ENCODE peak calls at places on chromosome 14, in six cellular contexts. One of them, this sample, is unnamed.

GRCh38 chr14:51095854-51096823 is 1.2 kb upstream of the TRIM9 start:
- DNase-seq in GM12878: no peak
- DNase-seq in HepG2: no peak
- DNase-seq in K562: no peak
- DNase-seq in GM12892: no peak
- DNase-seq in H1: no peak
- DNase-seq in this sample: no peak

GRCh38 chr14:20613094-20614037 is 22.2 kb upstream of the RNASE12 start:
- DNase-seq in H1: peak; percentile 93
- DNase-seq in HepG2: peak; percentile 99
- DNase-seq in GM12878: peak; percentile 98
- DNase-seq in K562: peak; percentile 95
- DNase-seq in GM12892: no peak
- DNase-seq in this sample: no peak

GRCh38 chr14:29348504-29348903 is 579.1 kb downstream of the PRKD1 start:
- DNase-seq in GM12892: no peak
- DNase-seq in H1: no peak
- DNase-seq in GM12878: no peak
- DNase-seq in HepG2: no peak
- DNase-seq in K562: no peak
- DNase-seq in this sample: no peak

GRCh38 chr14:92534863-92535654 is 21.5 kb downstream of the RIN3 start:
- DNase-seq in GM12878: no peak
- DNase-seq in H1: no peak
- DNase-seq in K562: no peak
- DNase-seq in HepG2: no peak
- DNase-seq in GM12892: no peak
- DNase-seq in this sample: no peak

GRCh38 chr14:72420749-72421452 is 473.0 kb downstream of the DPF3 start:
- DNase-seq in HepG2: peak; percentile 20
- DNase-seq in H1: peak; percentile 69
- DNase-seq in GM12892: no peak
- DNase-seq in GM12878: peak; percentile 49
- DNase-seq in K562: peak; percentile 66
- DNase-seq in this sample: no peak

GRCh38 chr14:31229638-31230229 is 22.1 kb upstream of the HECTD1 start:
- DNase-seq in GM12892: no peak
- DNase-seq in K562: peak; percentile 91
- DNase-seq in GM12878: no peak
- DNase-seq in H1: no peak
- DNase-seq in HepG2: peak; percentile 100
- DNase-seq in this sample: no peak

GRCh38 chr14:22689186-22689585 is 45.0 kb upstream of the OR6J1 start:
- DNase-seq in K562: peak; percentile 24
- DNase-seq in GM12878: no peak
- DNase-seq in HepG2: peak; percentile 91
- DNase-seq in GM12892: no peak
- DNase-seq in H1: no peak
- DNase-seq in this sample: no peak

GRCh38 chr14:51093371-51094281 is 1.3 kb downstream of the TRIM9 start:
- DNase-seq in GM12878: no peak
- DNase-seq in H1: no peak
- DNase-seq in GM12892: peak; percentile 27
- DNase-seq in HepG2: no peak
- DNase-seq in K562: no peak
- DNase-seq in this sample: peak; percentile 36

GRCh38 chr14:79111963-79112362 is 941.8 kb downstream of the NRXN3 start:
- DNase-seq in GM12892: no peak
- DNase-seq in K562: no peak
- DNase-seq in H1: no peak
- DNase-seq in HepG2: no peak
- DNase-seq in GM12878: no peak
- DNase-seq in this sample: no peak

GRCh38 chr14:99647407-99647806 is 2.5 kb downstream of the HHIPL1 start:
- DNase-seq in K562: no peak
- DNase-seq in H1: no peak
- DNase-seq in HepG2: no peak
- DNase-seq in GM12892: no peak
- DNase-seq in GM12878: no peak
- DNase-seq in this sample: no peak

GRCh38 chr14:69876848-69877306 is 2.3 kb upstream of the SMOC1 start:
- DNase-seq in GM12892: no peak
- DNase-seq in K562: no peak
- DNase-seq in GM12878: no peak
- DNase-seq in HepG2: peak; percentile 72
- DNase-seq in H1: no peak
- DNase-seq in this sample: no peak

GRCh38 chr14:59303216-59303615 is 114.7 kb downstream of the DAAM1 start:
- DNase-seq in GM12878: no peak
- DNase-seq in K562: no peak
- DNase-seq in HepG2: no peak
- DNase-seq in GM12892: no peak
- DNase-seq in H1: no peak
- DNase-seq in this sample: no peak

GRCh38 chr14:34009956-34010355 is 59.1 kb upstream of the EGLN3 start:
- DNase-seq in K562: no peak
- DNase-seq in GM12878: no peak
- DNase-seq in GM12892: no peak
- DNase-seq in H1: no peak
- DNase-seq in HepG2: no peak
- DNase-seq in this sample: no peak

GRCh38 chr14:99242816-99243795 is 28.9 kb downstream of the BCL11B start:
- DNase-seq in H1: no peak
- DNase-seq in GM12892: no peak
- DNase-seq in K562: no peak
- DNase-seq in GM12878: no peak
- DNase-seq in HepG2: no peak
- DNase-seq in this sample: no peak

GRCh38 chr14:31297701-31298344 is 90.2 kb upstream of the HECTD1 start:
- DNase-seq in GM12892: peak; percentile 9
- DNase-seq in HepG2: no peak
- DNase-seq in GM12878: no peak
- DNase-seq in K562: no peak
- DNase-seq in H1: no peak
- DNase-seq in this sample: no peak

GRCh38 chr14:75428230-75429104 is 645 bp downstream of the JDP2 start:
- DNase-seq in H1: no peak
- DNase-seq in K562: peak; percentile 18
- DNase-seq in HepG2: no peak
- DNase-seq in GM12892: peak; percentile 54
- DNase-seq in GM12878: no peak
- DNase-seq in this sample: peak; percentile 47

GRCh38 chr14:103597623-103598372 is 31.2 kb upstream of the KLC1 start:
- DNase-seq in K562: peak; percentile 33
- DNase-seq in GM12878: no peak
- DNase-seq in HepG2: no peak
- DNase-seq in H1: no peak
- DNase-seq in GM12892: no peak
- DNase-seq in this sample: no peak

GRCh38 chr14:54444003-54444402 is 2.8 kb upstream of the CNIH1 start:
- DNase-seq in K562: no peak
- DNase-seq in GM12878: no peak
- DNase-seq in H1: no peak
- DNase-seq in GM12892: no peak
- DNase-seq in HepG2: no peak
- DNase-seq in this sample: no peak

GRCh38 chr14:97796511-97796910 is 999.3 kb downstream of the VRK1 start:
- DNase-seq in H1: no peak
- DNase-seq in HepG2: no peak
- DNase-seq in GM12892: no peak
- DNase-seq in K562: no peak
- DNase-seq in GM12878: no peak
- DNase-seq in this sample: no peak

GRCh38 chr14:53509227-53509822 is 356.2 kb upstream of the DDHD1 start:
- DNase-seq in K562: no peak
- DNase-seq in GM12878: no peak
- DNase-seq in HepG2: no peak
- DNase-seq in GM12892: no peak
- DNase-seq in H1: no peak
- DNase-seq in this sample: no peak

GRCh38 chr14:51448831-51449665 is 202.7 kb upstream of the FRMD6 start:
- DNase-seq in GM12878: no peak
- DNase-seq in GM12892: no peak
- DNase-seq in H1: no peak
- DNase-seq in HepG2: no peak
- DNase-seq in K562: no peak
- DNase-seq in this sample: no peak

GRCh38 chr14:35158951-35159653 is 36.8 kb downstream of the PRORP start:
- DNase-seq in HepG2: peak; percentile 44
- DNase-seq in GM12878: no peak
- DNase-seq in K562: no peak
- DNase-seq in H1: no peak
- DNase-seq in GM12892: no peak
- DNase-seq in this sample: no peak

GRCh38 chr14:77760381-77761204 is at the start of gene SNW1:
- DNase-seq in HepG2: peak; percentile 91
- DNase-seq in H1: peak; percentile 83
- DNase-seq in GM12878: no peak
- DNase-seq in GM12892: peak; percentile 85
- DNase-seq in K562: peak; percentile 94
- DNase-seq in this sample: peak; percentile 85

GRCh38 chr14:87628129-87628528 is 364.9 kb downstream of the GALC start:
- DNase-seq in GM12878: no peak
- DNase-seq in K562: no peak
- DNase-seq in GM12892: no peak
- DNase-seq in H1: no peak
- DNase-seq in HepG2: peak; percentile 1
- DNase-seq in this sample: no peak

GRCh38 chr14:74302634-74303569 is at the start of gene ABCD4:
- DNase-seq in K562: peak; percentile 93
- DNase-seq in H1: peak; percentile 90
- DNase-seq in HepG2: peak; percentile 93
- DNase-seq in GM12878: peak; percentile 59
- DNase-seq in GM12892: peak; percentile 76
- DNase-seq in this sample: peak; percentile 76
- TF ChIP-seq POLR2A in K562: peak; percentile 87
- TF ChIP-seq POLR2A in H1: peak; percentile 100
- TF ChIP-seq POLR2A in HepG2: peak; percentile 97
- TF ChIP-seq POLR2A in GM12878: peak; percentile 96
- TF ChIP-seq POLR2A in GM12892: peak; percentile 90
- TF ChIP-seq POLR2A in this sample: peak; percentile 80

DNA sequence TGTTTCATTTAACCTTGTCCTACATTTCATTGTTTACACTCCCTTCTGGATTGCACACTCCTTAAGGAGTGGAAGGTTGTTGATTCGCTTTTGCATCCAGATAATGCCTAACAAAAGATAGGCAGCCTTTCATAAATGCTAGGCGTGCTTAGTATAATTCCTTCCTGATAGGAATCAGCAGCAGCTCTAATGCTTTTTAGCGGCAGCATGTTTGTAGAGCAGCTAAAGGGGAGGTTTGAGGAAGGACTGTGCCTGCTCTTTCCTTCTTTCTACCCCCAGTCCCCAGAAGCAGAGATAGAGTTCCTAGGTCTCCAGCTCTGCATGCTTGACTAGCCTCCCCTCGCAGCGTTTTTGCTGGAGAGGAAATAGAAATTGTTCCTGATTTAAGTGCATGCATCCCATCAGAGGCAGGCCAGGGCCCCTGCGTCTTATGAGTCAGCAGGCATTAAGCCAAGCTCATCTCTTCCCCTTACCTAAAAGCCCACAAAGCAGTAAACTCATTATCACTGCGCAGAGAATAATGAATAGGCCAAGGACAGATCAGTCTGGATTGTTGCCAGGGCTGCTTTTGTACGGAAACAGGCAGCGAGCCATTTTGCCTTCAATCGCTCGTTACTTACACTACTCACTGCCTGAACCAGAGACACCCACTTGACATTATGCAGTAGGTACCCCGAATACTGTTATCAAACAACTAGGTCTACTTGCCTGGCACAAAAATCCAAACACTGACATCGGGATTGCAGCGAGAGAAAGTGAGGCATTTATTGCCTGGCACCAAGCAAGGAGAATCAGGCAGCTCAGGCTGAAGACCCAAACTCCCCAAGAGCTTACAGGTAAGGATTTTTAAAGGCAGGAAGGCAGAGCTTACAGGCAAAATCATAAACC is 14.1 kb upstream of the TBPL2 start:
- DNase-seq in GM12892: no peak
- DNase-seq in H1: no peak
- DNase-seq in GM12878: no peak
- DNase-seq in HepG2: peak; percentile 16
- DNase-seq in K562: peak; percentile 61
- DNase-seq in this sample: no peak
- TF ChIP-seq POLR2AphosphoS5 in GM12892: no peak
- TF ChIP-seq POLR2AphosphoS5 in H1: no peak
- TF ChIP-seq POLR2AphosphoS5 in GM12878: no peak
- TF ChIP-seq POLR2AphosphoS5 in HepG2: no peak
- TF ChIP-seq POLR2AphosphoS5 in K562: no peak
- TF ChIP-seq POLR2AphosphoS5 in this sample: no peak

DNA sequence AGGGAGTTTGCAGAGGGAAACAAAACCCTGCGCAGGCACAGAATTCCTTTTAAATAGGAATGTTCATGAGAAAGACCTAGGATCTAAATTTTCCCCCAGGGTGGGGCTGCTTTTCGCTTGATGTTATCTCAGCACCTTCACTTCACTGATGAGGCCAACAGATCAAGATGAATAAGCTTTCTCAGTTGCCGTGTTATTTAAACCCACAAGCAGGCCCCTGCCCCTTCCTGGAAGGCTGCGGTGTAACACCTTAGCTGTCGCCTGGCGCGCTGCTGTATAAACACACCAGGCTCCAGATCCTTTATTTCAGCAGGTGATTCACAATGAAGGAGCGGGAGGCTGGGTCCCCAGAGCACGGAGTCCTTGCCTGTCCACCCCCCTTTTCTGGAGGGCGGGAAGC is 515.3 kb downstream of the FUT8 start:
- DNase-seq in GM12892: no peak
- DNase-seq in K562: peak; percentile 1
- DNase-seq in GM12878: no peak
- DNase-seq in H1: no peak
- DNase-seq in HepG2: no peak
- DNase-seq in this sample: no peak
- TF ChIP-seq TAF1 in GM12892: no peak
- TF ChIP-seq TAF1 in K562: no peak
- TF ChIP-seq TAF1 in GM12878: no peak
- TF ChIP-seq TAF1 in H1: no peak
- TF ChIP-seq TAF1 in HepG2: no peak
- TF ChIP-seq TAF1 in this sample: no peak

DNA sequence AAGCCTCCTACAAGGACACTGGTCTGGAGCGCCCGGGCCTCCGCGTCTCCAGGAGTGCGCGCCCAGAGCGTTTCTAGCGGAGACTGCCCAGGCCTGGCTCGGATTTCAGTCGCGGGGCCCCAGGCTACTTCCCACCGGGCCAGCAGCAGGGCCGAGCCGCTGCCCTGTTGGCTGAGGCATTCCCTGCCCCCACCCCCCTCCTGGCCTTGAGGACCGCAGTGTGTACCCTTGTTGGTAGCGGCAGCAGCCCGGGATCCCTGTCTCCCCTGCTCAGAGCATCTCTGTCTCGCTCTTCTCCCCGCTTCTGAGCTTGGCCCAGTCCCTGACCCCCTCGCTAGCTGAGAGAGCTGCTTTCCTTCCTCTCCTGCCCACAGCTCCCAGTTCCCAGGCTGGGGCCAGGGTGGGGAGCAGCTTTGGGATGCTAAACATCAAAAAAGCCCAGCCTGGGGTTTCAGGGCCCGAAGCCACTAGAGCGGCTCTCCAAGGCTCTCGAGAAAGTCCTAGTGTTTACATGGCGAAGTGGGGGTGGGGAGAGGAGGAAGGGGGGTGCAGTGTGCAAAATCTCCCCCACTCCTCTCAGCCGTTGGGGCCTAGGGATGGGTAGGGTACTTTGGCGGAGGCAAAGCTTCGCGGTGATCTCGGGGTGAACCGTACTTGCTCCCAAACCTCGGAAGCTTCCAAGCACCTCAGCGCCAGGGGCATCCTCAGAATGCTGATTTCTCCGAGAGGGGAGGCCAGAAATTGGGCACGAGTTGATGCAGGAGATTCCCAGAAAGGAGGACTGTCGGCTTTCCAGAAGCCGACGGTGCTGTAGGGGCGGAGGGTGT is 6.4 kb downstream of the NKX2-1 start:
- DNase-seq in H1: no peak
- DNase-seq in HepG2: no peak
- DNase-seq in GM12878: no peak
- DNase-seq in GM12892: no peak
- DNase-seq in K562: no peak
- DNase-seq in this sample: no peak
- TF ChIP-seq POLR2A in H1: no peak
- TF ChIP-seq POLR2A in HepG2: no peak
- TF ChIP-seq POLR2A in GM12878: no peak
- TF ChIP-seq POLR2A in GM12892: no peak
- TF ChIP-seq POLR2A in K562: no peak
- TF ChIP-seq POLR2A in this sample: no peak

This sample was measured in GM12891.